ENCODE peak calls at places on chromosomes 2 and 18, in four cellular contexts. Y, R, W and L are unnamed samples.

GRCh38 chr2:75896779-75897366 is 186.2 kb upstream of the GCFC2 start:
- DNase-seq in Y (peak), W (no peak), R (no peak), L (peak)

GRCh38 chr18:1018211-1018651 is 113.6 kb downstream of the ADCYAP1 start:
- DNase-seq in Y (no peak), R (no peak), W (no peak), L (no peak)

GRCh38 chr2:3602553-3603339 is 7.8 kb downstream of the COLEC11 start:
- DNase-seq in R (peak), Y (no peak), W (no peak), L (no peak)

GRCh38 chr2:229714080-229714735 is at the start of gene DNER:
- DNase-seq in Y (peak), W (no peak), R (no peak), L (peak)

GRCh38 chr2:238100049-238100820 is at the start of gene ESPNL:
- DNase-seq in R (peak), Y (peak), W (peak), L (no peak)

GRCh38 chr18:908631-909621 is 4.3 kb downstream of the ADCYAP1 start:
- DNase-seq in W (no peak), Y (no peak), R (no peak), L (no peak)

GRCh38 chr2:162782138-162782537 is 56.4 kb downstream of the KCNH7 start:
- DNase-seq in Y (no peak), W (no peak), R (no peak), L (no peak)

GRCh38 chr2:26847663-26848335 is at the start of gene DPYSL5:
- DNase-seq in Y (no peak), R (no peak), W (no peak), L (peak)

GRCh38 chr2:168961450-168962229 is 60.5 kb downstream of the G6PC2 start:
- DNase-seq in R (no peak), Y (no peak), W (no peak), L (no peak)

GRCh38 chr18:8615397-8616025 is 6.3 kb downstream of the RAB12 start:
- DNase-seq in R (peak), Y (no peak), W (no peak), L (no peak)

GRCh38 chr2:235618039-235618438 is 124.2 kb downstream of the AGAP1 start:
- DNase-seq in Y (no peak), W (no peak), R (no peak), L (no peak)

GRCh38 chr2:68423966-68424650 is 43.0 kb downstream of the FBXO48 start:
- DNase-seq in R (no peak), W (no peak), Y (no peak), L (peak)

GRCh38 chr2:26300234-26300641 is 45.7 kb upstream of the SELENOI start:
- DNase-seq in R (no peak), Y (peak), W (no peak), L (no peak)

GRCh38 chr2:40668435-40668834 is 216.5 kb upstream of the SLC8A1 start:
- DNase-seq in Y (no peak), W (no peak), R (peak), L (no peak)

GRCh38 chr18:26307161-26307773 is 81.0 kb downstream of the TAF4B start:
- DNase-seq in W (no peak), R (no peak), Y (no peak), L (peak)

GRCh38 chr18:14975431-14975830 is 227.5 kb downstream of the ANKRD30B start:
- DNase-seq in Y (no peak), W (no peak), R (no peak), L (no peak)

GRCh38 chr2:46915281-46915810 is at the start of gene MCFD2:
- DNase-seq in R (peak), W (no peak), Y (peak), L (peak)

GRCh38 chr2:102080451-102081054 is 62.0 kb upstream of the IL1R1 start:
- DNase-seq in Y (no peak), R (no peak), W (no peak), L (no peak)

GRCh38 chr2:185012643-185013042 is 414.3 kb downstream of the ZNF804A start:
- DNase-seq in Y (no peak), W (no peak), R (no peak), L (no peak)

GRCh38 chr2:108835038-108835437 is 48.5 kb downstream of the CCDC138 start:
- DNase-seq in Y (no peak), R (no peak), W (no peak), L (no peak)

GRCh38 chr18:3554091-3554601 is 104.2 kb downstream of the TGIF1 start:
- DNase-seq in W (no peak), R (no peak), Y (no peak), L (no peak)

GRCh38 chr18:58998421-58999203 is 133.9 kb downstream of the ZNF532 start:
- DNase-seq in Y (no peak), R (no peak), W (no peak), L (no peak)

GRCh38 chr2:162828545-162828944 is 10.0 kb downstream of the KCNH7 start:
- DNase-seq in R (no peak), W (no peak), Y (no peak), L (no peak)

GRCh38 chr2:75065402-75066008 is 107.1 kb downstream of the POLE4 start:
- DNase-seq in Y (no peak), W (no peak), R (no peak), L (no peak)

GRCh38 chr2:171478345-171478744 is 43.9 kb upstream of the CYBRD1 start:
- DNase-seq in Y (no peak), R (no peak), W (no peak), L (no peak)

GRCh38 chr2:55490554-55490953 is 29.0 kb upstream of the CFAP36 start:
- DNase-seq in R (no peak), Y (peak), W (no peak), L (no peak)

GRCh38 chr2:10812362-10813084 is at the start of gene PDIA6:
- DNase-seq in W (peak), Y (peak), R (peak), L (peak)
- TF ChIP-seq POLR2AphosphoS5 in W (peak), Y (peak), R (peak), L (no peak)

DNA sequence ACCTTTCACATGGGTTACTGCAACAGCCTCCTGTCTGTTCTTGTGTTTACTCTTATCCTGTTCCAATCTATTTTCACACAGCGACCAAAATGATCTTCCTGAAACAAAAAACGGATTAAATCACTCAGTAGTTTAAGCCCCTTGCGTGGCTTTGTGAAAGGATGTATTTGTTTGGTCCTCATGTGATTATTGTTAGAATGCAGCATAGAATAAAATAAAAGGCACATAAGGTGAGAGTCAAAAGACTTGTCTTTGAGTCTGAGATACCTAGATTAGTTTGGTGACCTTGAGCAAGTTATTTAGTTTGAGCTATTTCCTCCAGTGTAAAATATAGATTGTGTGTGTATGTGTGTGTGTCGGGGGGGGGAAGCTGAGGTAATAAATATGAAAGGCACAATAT is 72.4 kb downstream of the EML4 start:
- DNase-seq in W (no peak), R (no peak), Y (no peak), L (no peak)
- TF ChIP-seq POLR2AphosphoS5 in W (no peak), R (no peak), Y (no peak), L (no peak)

DNA sequence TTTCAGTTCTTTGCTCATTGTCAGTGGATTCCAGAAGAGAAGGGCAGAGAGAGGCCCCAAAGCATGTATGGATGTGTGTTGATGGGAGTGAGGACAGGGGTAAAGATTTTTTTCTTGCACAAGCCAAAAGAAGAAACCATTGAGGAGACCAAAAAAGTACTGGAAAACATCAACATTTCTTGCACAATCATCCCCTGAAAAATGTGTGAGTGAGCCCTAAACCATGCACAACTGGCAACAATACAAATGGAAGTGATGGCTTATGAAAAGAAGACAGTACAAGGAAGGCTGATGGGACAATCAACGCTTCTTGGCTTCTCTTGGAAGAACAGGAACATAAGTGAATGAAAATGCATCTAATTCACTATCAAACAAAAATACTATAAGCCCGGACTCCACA is 5.6 kb upstream of the SMAD7 start:
- DNase-seq in Y (no peak), R (no peak), W (no peak), L (no peak)
- TF ChIP-seq POLR2AphosphoS5 in Y (peak), R (peak), W (peak), L (no peak)

GRCh38 chr2:173353556-173353955 is 1.1 kb upstream of the CDCA7 start:
- DNase-seq in R (no peak), W (no peak), Y (no peak), L (no peak)

GRCh38 chr2:173355132-173355865 is 627 bp downstream of the CDCA7 start:
- DNase-seq in W (no peak), R (no peak), Y (peak), L (peak)

GRCh38 chr2:173354601-173355131 is at the start of gene CDCA7:
- DNase-seq in W (peak), R (peak), Y (peak), L (peak)

GRCh38 chr2:173355866-173356508 is 1.3 kb downstream of the CDCA7 start:
- DNase-seq in W (no peak), R (no peak), Y (no peak), L (no peak)

GRCh38 chr2:173354073-173354600 is 535 bp upstream of the CDCA7 start:
- DNase-seq in W (no peak), R (no peak), Y (no peak), L (peak)
- TF ChIP-seq POLR2AphosphoS5 in W (no peak), R (no peak), Y (no peak), L (no peak)